ENCODE peak calls at places on chromosomes 11 and 22, in six cellular contexts. One of them, this sample, is unnamed.

GRCh38 chr11:114375052-114375451 is 25.3 kb downstream of the C11orf71 start:
- DNase-seq in lung: no peak
- DNase-seq in CD8-positive, alpha-beta memory T cell: no peak
- DNase-seq in dorsolateral prefrontal cortex: no peak
- DNase-seq in fibroblast of pulmonary artery: no peak
- DNase-seq in heart left ventricle: no peak
- DNase-seq in this sample: no peak

GRCh38 chr11:123640677-123641494 is 13.5 kb downstream of the SCN3B start:
- DNase-seq in lung: peak; percentile 32
- DNase-seq in CD8-positive, alpha-beta memory T cell: no peak
- DNase-seq in fibroblast of pulmonary artery: peak; percentile 45
- DNase-seq in heart left ventricle: peak; percentile 32
- DNase-seq in dorsolateral prefrontal cortex: peak; percentile 48
- DNase-seq in this sample: peak; percentile 36

GRCh38 chr11:58832246-58832645 is 12.3 kb downstream of the GLYATL2 start:
- DNase-seq in fibroblast of pulmonary artery: no peak
- DNase-seq in CD8-positive, alpha-beta memory T cell: no peak
- DNase-seq in heart left ventricle: no peak
- DNase-seq in dorsolateral prefrontal cortex: no peak
- DNase-seq in lung: no peak
- DNase-seq in this sample: no peak

GRCh38 chr22:32823024-32823730 is 21.7 kb downstream of the TIMP3 start:
- DNase-seq in dorsolateral prefrontal cortex: no peak
- DNase-seq in heart left ventricle: no peak
- DNase-seq in lung: no peak
- DNase-seq in CD8-positive, alpha-beta memory T cell: no peak
- DNase-seq in fibroblast of pulmonary artery: peak; percentile 63
- DNase-seq in this sample: peak; percentile 38

GRCh38 chr11:14583252-14584105 is 60.1 kb upstream of the PDE3B start:
- DNase-seq in dorsolateral prefrontal cortex: no peak
- DNase-seq in fibroblast of pulmonary artery: peak; percentile 8
- DNase-seq in heart left ventricle: no peak
- DNase-seq in CD8-positive, alpha-beta memory T cell: no peak
- DNase-seq in lung: no peak
- DNase-seq in this sample: peak; percentile 29

GRCh38 chr11:13183094-13183825 is 94.3 kb upstream of the BMAL1 start:
- DNase-seq in fibroblast of pulmonary artery: peak; percentile 73
- DNase-seq in lung: no peak
- DNase-seq in dorsolateral prefrontal cortex: no peak
- DNase-seq in heart left ventricle: no peak
- DNase-seq in CD8-positive, alpha-beta memory T cell: no peak
- DNase-seq in this sample: peak; percentile 15

GRCh38 chr11:64853709-64854108 is 9.3 kb upstream of the CDC42BPG start:
- DNase-seq in heart left ventricle: no peak
- DNase-seq in CD8-positive, alpha-beta memory T cell: no peak
- DNase-seq in lung: no peak
- DNase-seq in dorsolateral prefrontal cortex: no peak
- DNase-seq in fibroblast of pulmonary artery: no peak
- DNase-seq in this sample: no peak

GRCh38 chr11:7278314-7278917 is 26.7 kb downstream of the SYT9 start:
- DNase-seq in dorsolateral prefrontal cortex: no peak
- DNase-seq in lung: no peak
- DNase-seq in CD8-positive, alpha-beta memory T cell: no peak
- DNase-seq in heart left ventricle: no peak
- DNase-seq in fibroblast of pulmonary artery: peak; percentile 57
- DNase-seq in this sample: peak; percentile 27

GRCh38 chr22:32083814-32084213 is 40.8 kb downstream of the SLC5A1 start:
- DNase-seq in lung: no peak
- DNase-seq in CD8-positive, alpha-beta memory T cell: no peak
- DNase-seq in dorsolateral prefrontal cortex: no peak
- DNase-seq in fibroblast of pulmonary artery: no peak
- DNase-seq in heart left ventricle: no peak
- DNase-seq in this sample: no peak

GRCh38 chr11:128900468-128900867 is 9.3 kb downstream of the KCNJ5 start:
- DNase-seq in dorsolateral prefrontal cortex: no peak
- DNase-seq in lung: no peak
- DNase-seq in fibroblast of pulmonary artery: no peak
- DNase-seq in heart left ventricle: no peak
- DNase-seq in CD8-positive, alpha-beta memory T cell: no peak
- DNase-seq in this sample: no peak

GRCh38 chr11:1553808-1554594 is 18.1 kb downstream of the DUSP8 start:
- DNase-seq in CD8-positive, alpha-beta memory T cell: no peak
- DNase-seq in fibroblast of pulmonary artery: no peak
- DNase-seq in heart left ventricle: no peak
- DNase-seq in dorsolateral prefrontal cortex: no peak
- DNase-seq in lung: peak; percentile 77
- DNase-seq in this sample: no peak

GRCh38 chr22:33864723-33865130 is 55.5 kb downstream of the LARGE1 start:
- DNase-seq in lung: no peak
- DNase-seq in fibroblast of pulmonary artery: peak; percentile 14
- DNase-seq in dorsolateral prefrontal cortex: no peak
- DNase-seq in heart left ventricle: peak; percentile 48
- DNase-seq in CD8-positive, alpha-beta memory T cell: no peak
- DNase-seq in this sample: no peak

GRCh38 chr11:13053255-13053917 is 44.3 kb downstream of the RASSF10 start:
- DNase-seq in lung: no peak
- DNase-seq in heart left ventricle: no peak
- DNase-seq in fibroblast of pulmonary artery: no peak
- DNase-seq in dorsolateral prefrontal cortex: no peak
- DNase-seq in CD8-positive, alpha-beta memory T cell: no peak
- DNase-seq in this sample: no peak

GRCh38 chr11:75562836-75563484 is 907 bp downstream of the SERPINH1 start:
- DNase-seq in fibroblast of pulmonary artery: peak; percentile 70
- DNase-seq in dorsolateral prefrontal cortex: no peak
- DNase-seq in lung: no peak
- DNase-seq in heart left ventricle: peak; percentile 81
- DNase-seq in CD8-positive, alpha-beta memory T cell: no peak
- DNase-seq in this sample: no peak

GRCh38 chr11:45163956-45164575 is 17.6 kb downstream of the PRDM11 start:
- DNase-seq in lung: no peak
- DNase-seq in dorsolateral prefrontal cortex: peak; percentile 61
- DNase-seq in fibroblast of pulmonary artery: no peak
- DNase-seq in heart left ventricle: no peak
- DNase-seq in CD8-positive, alpha-beta memory T cell: no peak
- DNase-seq in this sample: no peak

GRCh38 chr11:133338588-133338987 is 193.7 kb downstream of the OPCML start:
- DNase-seq in CD8-positive, alpha-beta memory T cell: no peak
- DNase-seq in heart left ventricle: no peak
- DNase-seq in fibroblast of pulmonary artery: no peak
- DNase-seq in lung: no peak
- DNase-seq in dorsolateral prefrontal cortex: no peak
- DNase-seq in this sample: no peak

GRCh38 chr11:119168471-119169271 is at the start of gene NLRX1:
- DNase-seq in lung: peak; percentile 89
- DNase-seq in fibroblast of pulmonary artery: peak; percentile 84
- DNase-seq in dorsolateral prefrontal cortex: peak; percentile 82
- DNase-seq in heart left ventricle: peak; percentile 85
- DNase-seq in CD8-positive, alpha-beta memory T cell: peak; percentile 73
- DNase-seq in this sample: peak; percentile 81

GRCh38 chr11:96185220-96185768 is 157.7 kb downstream of the MAML2 start:
- DNase-seq in CD8-positive, alpha-beta memory T cell: no peak
- DNase-seq in fibroblast of pulmonary artery: no peak
- DNase-seq in dorsolateral prefrontal cortex: no peak
- DNase-seq in heart left ventricle: no peak
- DNase-seq in lung: no peak
- DNase-seq in this sample: no peak

GRCh38 chr11:96177132-96177531 is 165.9 kb downstream of the MAML2 start:
- DNase-seq in CD8-positive, alpha-beta memory T cell: no peak
- DNase-seq in lung: no peak
- DNase-seq in heart left ventricle: no peak
- DNase-seq in fibroblast of pulmonary artery: no peak
- DNase-seq in dorsolateral prefrontal cortex: no peak
- DNase-seq in this sample: no peak

GRCh38 chr11:96178014-96178745 is 164.8 kb downstream of the MAML2 start:
- DNase-seq in dorsolateral prefrontal cortex: no peak
- DNase-seq in lung: no peak
- DNase-seq in heart left ventricle: no peak
- DNase-seq in fibroblast of pulmonary artery: no peak
- DNase-seq in CD8-positive, alpha-beta memory T cell: no peak
- DNase-seq in this sample: no peak

GRCh38 chr11:96179905-96180304 is 163.1 kb downstream of the MAML2 start:
- DNase-seq in lung: no peak
- DNase-seq in fibroblast of pulmonary artery: no peak
- DNase-seq in CD8-positive, alpha-beta memory T cell: no peak
- DNase-seq in heart left ventricle: no peak
- DNase-seq in dorsolateral prefrontal cortex: no peak
- DNase-seq in this sample: no peak

DNA sequence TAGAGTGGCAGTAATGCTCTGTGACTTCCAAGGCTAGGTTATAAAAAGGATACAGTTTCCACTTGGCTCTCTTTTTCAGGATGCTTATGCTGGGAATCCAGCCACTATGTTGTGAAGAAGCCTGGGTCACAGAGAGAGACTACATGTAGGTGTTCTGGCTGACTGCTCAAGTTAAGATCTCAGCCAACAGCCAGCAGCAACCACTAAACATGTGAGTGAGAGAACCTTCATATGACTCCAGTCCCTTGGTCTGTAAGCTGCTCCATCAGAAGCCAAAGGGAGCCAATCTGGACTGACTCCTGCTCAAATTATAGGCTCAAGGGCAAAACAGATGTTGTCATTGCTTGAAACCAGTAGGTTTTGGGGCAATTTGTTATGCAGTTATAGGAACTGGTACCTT is 162.7 kb downstream of the MAML2 start:
- DNase-seq in fibroblast of pulmonary artery: no peak
- DNase-seq in dorsolateral prefrontal cortex: no peak
- DNase-seq in heart left ventricle: no peak
- DNase-seq in lung: no peak
- DNase-seq in CD8-positive, alpha-beta memory T cell: no peak
- DNase-seq in this sample: no peak
- H3K4me3 ChIP-seq in fibroblast of pulmonary artery: no peak overlapping the region
- H3K4me3 ChIP-seq in dorsolateral prefrontal cortex: no peak overlapping the region
- H3K4me3 ChIP-seq in heart left ventricle: no peak overlapping the region
- H3K4me3 ChIP-seq in lung: no peak overlapping the region
- H3K4me3 ChIP-seq in CD8-positive, alpha-beta memory T cell: no peak overlapping the region
- H3K4me3 ChIP-seq in this sample: no peak overlapping the region

GRCh38 chr11:10807629-10808552 is 835 bp downstream of the EIF4G2 start:
- DNase-seq in heart left ventricle: peak; percentile 85
- DNase-seq in CD8-positive, alpha-beta memory T cell: peak; percentile 33
- DNase-seq in dorsolateral prefrontal cortex: peak; percentile 56
- DNase-seq in lung: peak; percentile 67
- DNase-seq in fibroblast of pulmonary artery: peak; percentile 68
- DNase-seq in this sample: no peak

GRCh38 chr11:10800292-10800691 is 8.4 kb downstream of the EIF4G2 start:
- DNase-seq in lung: no peak
- DNase-seq in CD8-positive, alpha-beta memory T cell: no peak
- DNase-seq in heart left ventricle: no peak
- DNase-seq in dorsolateral prefrontal cortex: no peak
- DNase-seq in fibroblast of pulmonary artery: no peak
- DNase-seq in this sample: peak; percentile 60

GRCh38 chr11:10806206-10806605 is 2.5 kb downstream of the EIF4G2 start:
- DNase-seq in fibroblast of pulmonary artery: no peak
- DNase-seq in heart left ventricle: no peak
- DNase-seq in lung: no peak
- DNase-seq in dorsolateral prefrontal cortex: no peak
- DNase-seq in CD8-positive, alpha-beta memory T cell: no peak
- DNase-seq in this sample: no peak

GRCh38 chr11:10805741-10806140 is 3.0 kb downstream of the EIF4G2 start:
- DNase-seq in dorsolateral prefrontal cortex: no peak
- DNase-seq in CD8-positive, alpha-beta memory T cell: no peak
- DNase-seq in lung: no peak
- DNase-seq in heart left ventricle: no peak
- DNase-seq in fibroblast of pulmonary artery: no peak
- DNase-seq in this sample: no peak

GRCh38 chr11:10803676-10804075 is 5.0 kb downstream of the EIF4G2 start:
- DNase-seq in lung: no peak
- DNase-seq in dorsolateral prefrontal cortex: no peak
- DNase-seq in CD8-positive, alpha-beta memory T cell: no peak
- DNase-seq in fibroblast of pulmonary artery: no peak
- DNase-seq in heart left ventricle: no peak
- DNase-seq in this sample: no peak
- H3K4me3 ChIP-seq in lung: no peak overlapping the region
- H3K4me3 ChIP-seq in dorsolateral prefrontal cortex: no peak overlapping the region
- H3K4me3 ChIP-seq in CD8-positive, alpha-beta memory T cell: no peak overlapping the region
- H3K4me3 ChIP-seq in fibroblast of pulmonary artery: no peak overlapping the region
- H3K4me3 ChIP-seq in heart left ventricle: no peak overlapping the region
- H3K4me3 ChIP-seq in this sample: no peak overlapping the region

GRCh38 chr22:19715286-19715939 is 1.1 kb downstream of the SEPTIN5 start:
- DNase-seq in fibroblast of pulmonary artery: no peak
- DNase-seq in lung: no peak
- DNase-seq in CD8-positive, alpha-beta memory T cell: no peak
- DNase-seq in heart left ventricle: peak; percentile 15
- DNase-seq in dorsolateral prefrontal cortex: no peak
- DNase-seq in this sample: no peak
- H3K4me3 ChIP-seq in fibroblast of pulmonary artery: peak overlapping the region; percentile 53
- H3K4me3 ChIP-seq in lung: no peak overlapping the region
- H3K4me3 ChIP-seq in CD8-positive, alpha-beta memory T cell: no peak overlapping the region
- H3K4me3 ChIP-seq in heart left ventricle: peak overlapping the region; percentile 64
- H3K4me3 ChIP-seq in dorsolateral prefrontal cortex: peak overlapping the region; percentile 82
- H3K4me3 ChIP-seq in this sample: peak overlapping the region; percentile 63

DNA sequence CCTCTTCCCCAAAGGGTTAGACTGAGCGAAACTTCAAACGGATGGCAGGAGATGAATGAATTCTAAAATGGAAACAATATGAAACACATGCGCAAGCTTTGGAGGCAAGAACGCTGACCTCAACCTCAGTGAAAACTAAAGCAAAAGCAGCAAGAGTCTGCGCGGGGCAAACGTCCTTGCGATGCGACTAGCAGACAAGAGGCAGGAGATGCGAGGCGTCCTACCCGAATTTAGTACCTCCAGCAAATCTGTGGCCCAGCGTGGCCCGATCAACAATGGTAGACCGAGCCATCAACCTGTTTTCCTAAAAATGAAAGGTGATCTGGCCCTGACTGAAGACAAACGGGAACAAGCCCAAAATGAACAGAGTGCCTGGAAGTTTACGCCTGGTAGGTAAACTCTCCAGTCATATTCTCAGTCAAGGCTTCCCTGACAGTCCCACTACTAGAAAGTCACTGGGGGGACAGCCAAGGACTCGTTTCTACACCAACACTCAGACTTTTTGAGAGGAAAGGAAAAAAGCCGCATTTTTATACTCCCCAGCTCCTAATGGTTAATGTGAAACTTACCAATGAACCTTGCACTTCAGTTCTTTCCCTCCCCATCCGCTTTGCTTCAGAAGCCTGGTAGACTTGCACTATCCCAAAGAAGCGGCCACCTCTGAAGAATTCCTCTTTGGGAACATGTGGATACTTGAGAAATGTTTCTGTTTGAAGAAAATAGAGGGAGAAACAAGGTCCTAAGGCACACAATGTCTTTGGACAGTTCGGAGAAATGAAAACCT is 11.5 kb downstream of the MMP3 start:
- DNase-seq in lung: no peak
- DNase-seq in heart left ventricle: no peak
- DNase-seq in fibroblast of pulmonary artery: no peak
- DNase-seq in CD8-positive, alpha-beta memory T cell: no peak
- DNase-seq in dorsolateral prefrontal cortex: no peak
- DNase-seq in this sample: no peak
- H3K4me3 ChIP-seq in lung: no peak overlapping the region
- H3K4me3 ChIP-seq in heart left ventricle: no peak overlapping the region
- H3K4me3 ChIP-seq in fibroblast of pulmonary artery: peak overlapping the region; percentile 22
- H3K4me3 ChIP-seq in CD8-positive, alpha-beta memory T cell: no peak overlapping the region
- H3K4me3 ChIP-seq in dorsolateral prefrontal cortex: no peak overlapping the region
- H3K4me3 ChIP-seq in this sample: no peak overlapping the region

GRCh38 chr22:41561788-41562187 is 978 bp downstream of the CSDC2 start:
- DNase-seq in fibroblast of pulmonary artery: no peak
- DNase-seq in lung: no peak
- DNase-seq in heart left ventricle: peak; percentile 62
- DNase-seq in CD8-positive, alpha-beta memory T cell: no peak
- DNase-seq in dorsolateral prefrontal cortex: no peak
- DNase-seq in this sample: no peak
- H3K4me3 ChIP-seq in fibroblast of pulmonary artery: no peak overlapping the region
- H3K4me3 ChIP-seq in lung: no peak overlapping the region
- H3K4me3 ChIP-seq in heart left ventricle: peak overlapping the region; percentile 54
- H3K4me3 ChIP-seq in CD8-positive, alpha-beta memory T cell: no peak overlapping the region
- H3K4me3 ChIP-seq in dorsolateral prefrontal cortex: peak overlapping the region; percentile 52
- H3K4me3 ChIP-seq in this sample: no peak overlapping the region

GRCh38 chr11:68770781-68771180 is 19.5 kb upstream of the TESMIN start:
- DNase-seq in fibroblast of pulmonary artery: no peak
- DNase-seq in CD8-positive, alpha-beta memory T cell: no peak
- DNase-seq in heart left ventricle: no peak
- DNase-seq in lung: no peak
- DNase-seq in dorsolateral prefrontal cortex: no peak
- DNase-seq in this sample: no peak
- H3K4me3 ChIP-seq in fibroblast of pulmonary artery: no peak overlapping the region
- H3K4me3 ChIP-seq in CD8-positive, alpha-beta memory T cell: no peak overlapping the region
- H3K4me3 ChIP-seq in heart left ventricle: no peak overlapping the region
- H3K4me3 ChIP-seq in lung: no peak overlapping the region
- H3K4me3 ChIP-seq in dorsolateral prefrontal cortex: no peak overlapping the region
- H3K4me3 ChIP-seq in this sample: no peak overlapping the region

This sample was measured in Jurkat, Clone E6-1.